ENCODE peak calls at places on chromosomes 3 and 15, in ten cellular contexts. Y is A549; I is CD4-positive, alpha-beta T cell; N is NCI-H345; C is fibroblast of the conjunctiva; R is stimulated activated CD4-positive, alpha-beta T cell treated with anti-CD3 and anti-CD28 coated beads, Interleukin-12 subunit alpha, Interleukin-12 subunit beta, amount 100 ng/mL, for 4 hours; G is activated CD4-positive, alpha-beta T cell treated with anti-CD3 and anti-CD28 coated beads for 36 hours; T is HT-29; P is mammary epithelial cell; F is H4. X is an unnamed sample.

GRCh38 chr3:118080886-118081285 is 953.8 kb downstream of the IGSF11 start:
- DNase-seq in Y (no peak), I (no peak), N (no peak), C (no peak), R (no peak), G (no peak), T (no peak), P (no peak), F (peak), X (no peak)

GRCh38 chr3:187020376-187020775 is 90.0 kb downstream of the ST6GAL1 start:
- DNase-seq in Y (no peak), I (no peak), N (no peak), C (no peak), R (no peak), G (no peak), T (no peak), P (no peak), F (no peak), X (no peak)

GRCh38 chr15:64343841-64344240 is 12.1 kb downstream of the CSNK1G1 start:
- DNase-seq in Y (no peak), I (no peak), N (no peak), C (no peak), R (no peak), G (no peak), T (no peak), P (no peak), F (no peak), X (no peak)

GRCh38 chr3:22117751-22118346 is 366.8 kb upstream of the ZNF385D start:
- DNase-seq in Y (peak), I (no peak), N (peak), C (peak), R (no peak), G (no peak), T (peak), P (peak), F (peak), X (no peak)

GRCh38 chr3:101084404-101084803 is 91.2 kb upstream of the ABI3BP start:
- DNase-seq in Y (no peak), I (no peak), N (no peak), C (no peak), R (no peak), G (no peak), T (no peak), P (no peak), F (no peak), X (no peak)

GRCh38 chr3:11136871-11137626 is 17.2 kb upstream of the HRH1 start:
- DNase-seq in Y (peak), I (no peak), N (no peak), C (peak), R (no peak), G (no peak), T (peak), P (peak), F (peak), X (no peak)

GRCh38 chr3:50817756-50818518 is 143.2 kb downstream of the DOCK3 start:
- DNase-seq in Y (no peak), I (no peak), N (no peak), C (no peak), R (no peak), G (no peak), T (no peak), P (no peak), F (no peak), X (no peak)

GRCh38 chr15:63135804-63136203 is 14.1 kb downstream of the LACTB start:
- DNase-seq in Y (peak), I (no peak), N (no peak), C (peak), R (no peak), G (no peak), T (no peak), P (peak), F (no peak), X (no peak)

GRCh38 chr3:165521131-165521871 is 315.9 kb downstream of the BCHE start:
- DNase-seq in Y (no peak), I (no peak), N (no peak), C (no peak), R (no peak), G (no peak), T (no peak), P (no peak), F (no peak), X (no peak)

GRCh38 chr3:159273608-159274007 is 471.8 kb downstream of the MFSD1 start:
- DNase-seq in Y (peak), I (no peak), N (no peak), C (no peak), R (no peak), G (peak), T (peak), P (peak), F (peak), X (no peak)

GRCh38 chr3:29382399-29382798 is 101.5 kb downstream of the RBMS3 start:
- DNase-seq in Y (no peak), I (no peak), N (no peak), C (peak), R (no peak), G (no peak), T (no peak), P (no peak), F (no peak), X (no peak)

GRCh38 chr3:49799761-49800160 is at the start of gene CDHR4:
- DNase-seq in Y (peak), I (no peak), N (no peak), C (peak), R (no peak), G (no peak), T (peak), P (peak), F (no peak), X (no peak)

GRCh38 chr3:178706411-178706810 is 170.2 kb downstream of the KCNMB2 start:
- DNase-seq in Y (no peak), I (no peak), N (no peak), C (no peak), R (no peak), G (no peak), T (no peak), P (no peak), F (no peak), X (no peak)

GRCh38 chr3:177451277-177451880 is 254.1 kb upstream of the TBL1XR1 start:
- DNase-seq in Y (no peak), I (no peak), N (no peak), C (no peak), R (no peak), G (no peak), T (no peak), P (no peak), F (no peak), X (no peak)

GRCh38 chr3:19074257-19074938 is 73.9 kb upstream of the KCNH8 start:
- DNase-seq in Y (no peak), I (no peak), N (no peak), C (no peak), R (no peak), G (no peak), T (no peak), P (no peak), F (no peak), X (no peak)

GRCh38 chr3:4723921-4724698 is 231.0 kb downstream of the ITPR1 start:
- DNase-seq in Y (no peak), I (no peak), N (no peak), C (no peak), R (no peak), G (no peak), T (no peak), P (no peak), F (no peak), X (no peak)

GRCh38 chr15:47587938-47588817 is 129.1 kb upstream of the SEMA6D start:
- DNase-seq in Y (no peak), I (no peak), N (no peak), C (no peak), R (no peak), G (no peak), T (no peak), P (no peak), F (no peak), X (no peak)

GRCh38 chr3:179811321-179812095 is 158.7 kb downstream of the USP13 start:
- DNase-seq in Y (peak), I (no peak), N (peak), C (peak), R (no peak), G (peak), T (peak), P (peak), F (peak), X (peak)

GRCh38 chr3:65828706-65829105 is 210.0 kb downstream of the MAGI1 start:
- DNase-seq in Y (no peak), I (no peak), N (no peak), C (no peak), R (no peak), G (no peak), T (no peak), P (peak), F (peak), X (no peak)

GRCh38 chr3:125211523-125212095 is 939 bp downstream of the SLC12A8 start:
- DNase-seq in Y (no peak), I (no peak), N (no peak), C (no peak), R (no peak), G (no peak), T (no peak), P (no peak), F (no peak), X (no peak)

GRCh38 chr3:161208931-161209330 is 12.2 kb upstream of the NMD3 start:
- DNase-seq in Y (no peak), I (no peak), N (no peak), C (no peak), R (no peak), G (no peak), T (no peak), P (no peak), F (no peak), X (no peak)

GRCh38 chr15:72161351-72162132 is 36.0 kb downstream of the GRAMD2A start:
- DNase-seq in Y (no peak), I (no peak), N (no peak), C (no peak), R (no peak), G (no peak), T (no peak), P (no peak), F (no peak), X (no peak)

GRCh38 chr3:33364531-33365128 is 75.6 kb downstream of the UBP1 start:
- DNase-seq in Y (no peak), I (no peak), N (no peak), C (no peak), R (no peak), G (no peak), T (no peak), P (no peak), F (no peak), X (no peak)

GRCh38 chr3:187714404-187714979 is 12.1 kb upstream of the RTP2 start:
- DNase-seq in Y (peak), I (peak), N (peak), C (peak), R (peak), G (peak), T (peak), P (peak), F (peak), X (peak)

GRCh38 chr3:72889310-72890165 is 1.7 kb downstream of the GXYLT2 start:
- DNase-seq in Y (no peak), I (no peak), N (no peak), C (no peak), R (no peak), G (no peak), T (no peak), P (no peak), F (no peak), X (no peak)

GRCh38 chr3:98903099-98903498 is 1.6 kb upstream of the DCBLD2 start:
- DNase-seq in Y (peak), I (no peak), N (no peak), C (no peak), R (no peak), G (no peak), T (no peak), P (no peak), F (no peak), X (no peak)

GRCh38 chr3:149717391-149718056 is 34.8 kb downstream of the COMMD2 start:
- DNase-seq in Y (peak), I (no peak), N (peak), C (peak), R (no peak), G (peak), T (peak), P (peak), F (peak), X (peak)

GRCh38 chr3:38493019-38493418 is 3.1 kb upstream of the EXOG start:
- DNase-seq in Y (no peak), I (no peak), N (no peak), C (peak), R (no peak), G (no peak), T (no peak), P (no peak), F (no peak), X (no peak)

GRCh38 chr15:47294765-47295259 is 422.5 kb upstream of the SEMA6D start:
- DNase-seq in Y (no peak), I (no peak), N (no peak), C (peak), R (no peak), G (no peak), T (no peak), P (no peak), F (no peak), X (no peak)

GRCh38 chr3:39383190-39383912 is at the start of gene SLC25A38:
- DNase-seq in Y (peak), I (peak), N (no peak), C (peak), R (peak), G (peak), T (peak), P (peak), F (peak), X (no peak)

GRCh38 chr15:63462053-63462452 is 42.3 kb upstream of the USP3 start:
- DNase-seq in Y (peak), I (no peak), N (no peak), C (no peak), R (no peak), G (no peak), T (peak), P (no peak), F (peak), X (no peak)

GRCh38 chr3:129654126-129654525 is 47.6 kb upstream of the PLXND1 start:
- DNase-seq in Y (no peak), I (no peak), N (no peak), C (no peak), R (no peak), G (no peak), T (no peak), P (no peak), F (no peak), X (no peak)

GRCh38 chr3:4322635-4323034 is 19.5 kb downstream of the SETMAR start:
- DNase-seq in Y (peak), I (no peak), N (peak), C (peak), R (no peak), G (no peak), T (no peak), P (peak), F (peak), X (no peak)

X was measured in NCI-H2107.